ENCODE peak calls at places on chromosomes 11 and 22, in eight cellular contexts. U is astrocyte of the cerebellum, A is posterior cingulate gyrus, C is ACHN, W is heart right ventricle, D is NAMALWA, N is HCT116, F is lower leg skin. G is an unnamed sample.

GRCh38 chr11:70027451-70027850 is 50.7 kb upstream of the ANO1 start:
- DNase-seq in U (no peak), A (no peak), C (no peak), W (no peak), D (no peak), N (no peak), F (peak), G (no peak)

GRCh38 chr22:21031545-21032036 is 770 bp downstream of the SLC7A4 start:
- DNase-seq in U (no peak), A (no peak), C (no peak), W (no peak), D (no peak), N (no peak), F (no peak), G (no peak)

GRCh38 chr11:114072978-114073377 is 13.5 kb downstream of the ZBTB16 start:
- DNase-seq in U (no peak), A (no peak), C (no peak), W (no peak), D (no peak), N (no peak), F (peak), G (no peak)

GRCh38 chr11:128904872-128905344 is 13.8 kb downstream of the KCNJ5 start:
- DNase-seq in U (no peak), A (no peak), C (no peak), W (peak), D (peak), N (no peak), F (no peak), G (no peak)

GRCh38 chr11:2539761-2540520 is 95.1 kb downstream of the KCNQ1 start:
- DNase-seq in U (no peak), A (no peak), C (no peak), W (peak), D (no peak), N (no peak), F (no peak), G (no peak)

GRCh38 chr11:47532597-47533213 is 20.2 kb downstream of the CELF1 start:
- DNase-seq in U (no peak), A (no peak), C (no peak), W (no peak), D (no peak), N (no peak), F (no peak), G (no peak)

GRCh38 chr22:32967285-32968101 is 90.7 kb downstream of the SYN3 start:
- DNase-seq in U (no peak), A (no peak), C (no peak), W (no peak), D (no peak), N (no peak), F (peak), G (no peak)

GRCh38 chr11:131025020-131025419 is 108.7 kb upstream of the SNX19 start:
- DNase-seq in U (peak), A (no peak), C (peak), W (no peak), D (peak), N (no peak), F (no peak), G (no peak)

GRCh38 chr11:131036544-131036943 is 120.3 kb upstream of the SNX19 start:
- DNase-seq in U (no peak), A (no peak), C (no peak), W (no peak), D (no peak), N (no peak), F (no peak), G (no peak)

GRCh38 chr22:41274856-41275255 is 11.1 kb downstream of the RANGAP1 start:
- DNase-seq in U (no peak), A (peak), C (no peak), W (no peak), D (no peak), N (no peak), F (no peak), G (no peak)

GRCh38 chr11:90849278-90849677 is 626.4 kb upstream of the CHORDC1 start:
- DNase-seq in U (no peak), A (no peak), C (no peak), W (no peak), D (no peak), N (no peak), F (no peak), G (no peak)

GRCh38 chr11:11465280-11465679 is 112.2 kb upstream of the CSNK2A3 start:
- DNase-seq in U (no peak), A (no peak), C (no peak), W (no peak), D (no peak), N (no peak), F (no peak), G (no peak)

GRCh38 chr11:44596541-44597276 is 31.2 kb downstream of the CD82 start:
- DNase-seq in U (peak), A (no peak), C (no peak), W (no peak), D (peak), N (no peak), F (no peak), G (no peak)

GRCh38 chr11:134516529-134516928 is 104.5 kb upstream of the B3GAT1 start:
- DNase-seq in U (no peak), A (peak), C (no peak), W (no peak), D (no peak), N (no peak), F (peak), G (no peak)

GRCh38 chr11:117874253-117874909 is 2.1 kb downstream of the FXYD6 start:
- DNase-seq in U (no peak), A (no peak), C (no peak), W (no peak), D (no peak), N (no peak), F (peak), G (no peak)

GRCh38 chr11:110837535-110838127 is 125.4 kb upstream of the ARHGAP20 start:
- DNase-seq in U (no peak), A (no peak), C (no peak), W (no peak), D (no peak), N (no peak), F (no peak), G (no peak)

GRCh38 chr11:112932593-112932992 is 28.6 kb upstream of the NCAM1 start:
- DNase-seq in U (no peak), A (no peak), C (no peak), W (no peak), D (no peak), N (no peak), F (no peak), G (no peak)

GRCh38 chr11:74171630-74172465 is 759 bp downstream of the PPME1 start:
- DNase-seq in U (no peak), A (no peak), C (no peak), W (no peak), D (peak), N (no peak), F (no peak), G (no peak)

GRCh38 chr11:117953029-117953671 is 23.9 kb upstream of the TMPRSS13 start:
- DNase-seq in U (no peak), A (no peak), C (no peak), W (no peak), D (no peak), N (no peak), F (no peak), G (no peak)

GRCh38 chr11:61736310-61736709 is 16.1 kb upstream of the MYRF start:
- DNase-seq in U (no peak), A (peak), C (no peak), W (no peak), D (no peak), N (no peak), F (no peak), G (no peak)

GRCh38 chr11:78071717-78072116 is 7.9 kb downstream of the NDUFC2 start:
- DNase-seq in U (no peak), A (no peak), C (no peak), W (no peak), D (no peak), N (no peak), F (no peak), G (no peak)

GRCh38 chr11:134439181-134439580 is 27.1 kb upstream of the B3GAT1 start:
- DNase-seq in U (no peak), A (no peak), C (no peak), W (no peak), D (no peak), N (no peak), F (no peak), G (no peak)

GRCh38 chr11:2294340-2295290 is 7.1 kb downstream of the C11orf21 start:
- DNase-seq in U (no peak), A (no peak), C (no peak), W (no peak), D (no peak), N (no peak), F (peak), G (no peak)

GRCh38 chr11:109514313-109515018 is 92.5 kb downstream of the C11orf87 start:
- DNase-seq in U (no peak), A (no peak), C (no peak), W (no peak), D (no peak), N (no peak), F (no peak), G (no peak)

GRCh38 chr11:116895053-116895757 is 57.8 kb upstream of the APOA1 start:
- DNase-seq in U (no peak), A (no peak), C (no peak), W (peak), D (no peak), N (no peak), F (peak), G (no peak)

GRCh38 chr11:102757823-102758549 is 22.4 kb downstream of the MMP10 start:
- DNase-seq in U (no peak), A (no peak), C (no peak), W (no peak), D (no peak), N (no peak), F (no peak), G (no peak)

GRCh38 chr11:119340335-119341221 is at the start of gene C1QTNF5:
- DNase-seq in U (peak), A (no peak), C (peak), W (peak), D (no peak), N (no peak), F (peak), G (no peak)